ENCODE peak calls at places on chromosome 9, in four cellular contexts. U is cardiac muscle cell, L is aorta, N is kidney. C is an unnamed sample. For H3K9me3, the result is how much of the 10 kb centered on the place peaks cover.

GRCh38 chr9:34686732-34687131 is 4.3 kb downstream of the CCL19 start:
- DNase-seq in N (no peak), L (no peak), U (peak), C (no peak)

GRCh38 chr9:38423939-38424843 is at the start of gene IGFBPL1:
- DNase-seq in N (no peak), L (no peak), U (peak), C (no peak)

GRCh38 chr9:92714787-92715487 is 45.0 kb upstream of the IPPK start:
- DNase-seq in N (peak), L (peak), U (no peak), C (no peak)

GRCh38 chr9:25654417-25654816 is 23.8 kb downstream of the TUSC1 start:
- DNase-seq in N (no peak), L (no peak), U (no peak), C (no peak)

GRCh38 chr9:115978739-115979138 is 174.9 kb upstream of the PAPPA start:
- DNase-seq in L (no peak), U (peak), N (no peak), C (no peak)

GRCh38 chr9:70105142-70105541 is 61.5 kb downstream of the MAMDC2 start:
- DNase-seq in L (no peak), U (no peak), N (no peak), C (no peak)

GRCh38 chr9:114216081-114216480 is 60.7 kb downstream of the COL27A1 start:
- DNase-seq in N (no peak), U (peak), L (peak), C (no peak)

GRCh38 chr9:37676411-37676830 is 25.7 kb downstream of the FRMPD1 start:
- DNase-seq in U (no peak), N (no peak), L (no peak), C (no peak)

GRCh38 chr9:127396808-127397721 is at the start of gene SLC2A8:
- DNase-seq in U (peak), L (peak), N (peak), C (peak)

GRCh38 chr9:126675147-126675467 is 61.4 kb downstream of the LMX1B start:
- DNase-seq in N (no peak), L (no peak), U (no peak), C (no peak)

GRCh38 chr9:113302792-113303418 is at the start of gene RNF183:
- DNase-seq in L (no peak), N (no peak), U (no peak), C (no peak)

GRCh38 chr9:134373953-134374300 is 47.7 kb downstream of the RXRA start:
- DNase-seq in U (no peak), N (no peak), L (no peak), C (no peak)

GRCh38 chr9:128027166-128027539 is 40.0 kb downstream of the NAIF1 start:
- DNase-seq in U (peak), N (no peak), L (no peak), C (no peak)

GRCh38 chr9:69324549-69325401 is at the start of gene ENTREP1:
- DNase-seq in L (peak), U (peak), N (peak), C (peak)

GRCh38 chr9:131432597-131433301 is 38.9 kb downstream of the PRRC2B start:
- DNase-seq in L (no peak), N (no peak), U (peak), C (no peak)

GRCh38 chr9:99464568-99464967 is 242.5 kb downstream of the SEC61B start:
- DNase-seq in L (no peak), N (no peak), U (no peak), C (no peak)
- H3K9me3 ChIP-seq in L (under half), N (under half), U (under half), C (under half)

DNA sequence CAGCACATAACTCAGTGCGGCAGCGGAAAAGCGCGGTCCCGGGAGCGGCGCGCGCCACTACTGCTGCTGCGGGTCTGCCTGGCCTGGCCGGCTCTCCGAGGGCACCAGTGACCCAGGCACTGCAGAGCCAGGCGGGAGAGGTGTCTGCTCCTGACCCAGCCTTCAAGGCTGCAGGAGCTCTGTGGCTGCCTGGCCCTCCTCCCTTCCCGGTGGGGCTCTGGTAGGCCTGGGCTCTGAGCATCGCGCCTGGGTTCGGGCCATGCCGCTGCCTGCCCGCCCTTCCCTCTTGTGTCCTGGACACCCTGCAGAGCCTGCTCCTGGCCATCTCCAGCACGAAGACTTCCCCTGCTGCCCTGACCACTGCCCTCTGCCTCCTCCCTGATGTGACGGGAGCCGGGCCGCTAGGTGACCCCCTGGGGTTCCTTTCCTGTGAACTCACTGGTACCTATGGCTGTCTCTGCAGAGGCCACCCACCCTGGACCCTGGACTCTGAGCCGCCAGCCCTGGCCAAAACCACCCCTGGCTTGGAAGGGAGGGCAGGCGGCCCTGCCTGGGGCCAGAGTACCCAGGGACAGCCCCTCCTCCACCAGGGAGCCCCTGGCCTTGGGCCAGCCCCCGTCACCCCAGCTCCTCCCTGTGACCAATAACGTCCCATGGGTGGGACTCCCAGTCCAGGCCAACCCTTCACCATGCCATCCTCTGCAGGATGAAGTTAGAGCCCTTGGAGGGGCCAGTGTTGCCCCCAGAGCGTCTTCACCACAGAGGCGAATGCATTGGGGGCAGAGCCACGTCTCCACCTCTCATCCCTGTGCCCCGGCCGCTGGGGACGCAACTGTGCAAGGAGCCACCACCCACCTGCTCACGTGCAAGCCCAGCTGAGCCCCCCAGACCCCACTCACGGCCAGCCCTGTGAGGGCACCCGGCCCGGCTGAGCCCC is 32.9 kb upstream of the UBAC1 start:
- DNase-seq in L (no peak), U (no peak), N (no peak), C (peak)
- H3K27ac ChIP-seq in L (no peak), U (peak), N (peak), C (peak)

GRCh38 chr9:137711678-137712105 is 92.9 kb downstream of the EHMT1 start:
- DNase-seq in L (no peak), N (no peak), U (no peak), C (no peak)
- H3K9me3 ChIP-seq in L (under half), N (under half), U (under half), C (under half)

GRCh38 chr9:98807070-98807810 is at the start of gene GALNT12:
- DNase-seq in N (peak), U (no peak), L (no peak), C (no peak)
- H3K27ac ChIP-seq in N (no peak), U (no peak), L (peak), C (peak)